ENCODE peak calls at places on chromosome 3, in ten cellular contexts. K is stimulated activated CD4-positive, alpha-beta T cell treated with anti-CD3 and anti-CD28 coated beads, Interleukin-15, amount 100 ng/mL, for 24 hours; V is anterior cingulate cortex; N is HFF-Myc; J is cardiac fibroblast; A is ELR; H is OCI-M1; L is ecto neural progenitor cell; T is stimulated activated CD8-positive, alpha-beta memory T cell treated with anti-CD3 and anti-CD28 coated beads, Interleukin-7, amount 100 ng/mL, for 1 hour; Z is HT1080. B is an unnamed sample.

GRCh38 chr3:129576514-129577345 is 29.7 kb downstream of the PLXND1 start:
- DNase-seq in L (no peak), V (no peak), T (peak), N (no peak), K (peak), A (no peak), H (no peak), J (no peak), Z (no peak), B (no peak)

GRCh38 chr3:149701206-149701976 is 43.6 kb upstream of the WWTR1 start:
- DNase-seq in J (no peak), T (no peak), Z (no peak), H (no peak), L (no peak), A (no peak), N (no peak), V (no peak), K (peak), B (no peak)

GRCh38 chr3:28139967-28140634 is 101.3 kb upstream of the CMC1 start:
- DNase-seq in N (no peak), A (no peak), J (peak), H (no peak), V (no peak), L (no peak), T (no peak), Z (peak), K (no peak), B (no peak)

GRCh38 chr3:188034989-188035388 is 119.0 kb upstream of the LPP start:
- DNase-seq in Z (no peak), J (no peak), V (no peak), N (no peak), K (no peak), H (no peak), A (no peak), L (no peak), T (no peak), B (no peak)

GRCh38 chr3:26731843-26732242 is 109.3 kb downstream of the LRRC3B start:
- DNase-seq in T (no peak), A (no peak), Z (no peak), L (no peak), J (no peak), K (no peak), H (no peak), N (no peak), V (no peak), B (no peak)

GRCh38 chr3:45026957-45027356 is 854 bp downstream of the CLEC3B start:
- DNase-seq in T (no peak), Z (no peak), H (no peak), L (no peak), N (no peak), K (no peak), V (no peak), J (peak), A (peak), B (no peak)

GRCh38 chr3:73571238-73571741 is 53.5 kb downstream of the PDZRN3 start:
- DNase-seq in A (no peak), Z (no peak), K (no peak), V (no peak), N (no peak), T (no peak), H (no peak), L (no peak), J (no peak), B (no peak)

GRCh38 chr3:119294402-119294888 is 262 bp downstream of the ARHGAP31 start:
- DNase-seq in J (no peak), T (peak), V (no peak), H (peak), Z (no peak), K (peak), N (no peak), A (no peak), L (peak), B (peak)

GRCh38 chr3:102057781-102058421 is 208.6 kb downstream of the NFKBIZ start:
- DNase-seq in V (no peak), A (no peak), J (no peak), K (no peak), T (no peak), N (no peak), H (no peak), Z (no peak), L (no peak), B (no peak)

GRCh38 chr3:179544981-179545645 is 17.6 kb upstream of the ACTL6A start:
- DNase-seq in V (no peak), N (peak), A (peak), Z (peak), T (no peak), H (no peak), K (no peak), L (no peak), J (peak), B (no peak)

GRCh38 chr3:134463676-134464611 is 21.8 kb downstream of the ANAPC13 start:
- DNase-seq in Z (peak), J (peak), N (peak), K (no peak), L (peak), A (peak), V (peak), T (no peak), H (no peak), B (no peak)